ENCODE peak calls at places on chromosomes 4 and X, in four cellular contexts. L, U, X and P are unnamed samples.

GRCh38 chrX:66728818-66729271 is 90.0 kb upstream of the EDA2R start:
- DNase-seq in L (peak; percentile 13), U (peak; percentile 66), X (peak; percentile 39), P (peak; percentile 54)

GRCh38 chr4:185893500-185893899 is 81.5 kb upstream of the SORBS2 start:
- DNase-seq in L (no peak), U (no peak), X (no peak), P (no peak)

GRCh38 chr4:146367347-146367746 is 153.0 kb downstream of the REELD1 start:
- DNase-seq in L (no peak), U (no peak), X (no peak), P (no peak)

GRCh38 chr4:183430317-183430986 is 14.0 kb upstream of the CDKN2AIP start:
- DNase-seq in L (no peak), U (no peak), X (peak; percentile 37), P (no peak)

GRCh38 chrX:56000729-56001128 is 231.4 kb upstream of the KLF8 start:
- DNase-seq in L (no peak), U (no peak), X (no peak), P (no peak)

GRCh38 chr4:71230258-71230594 is 108.6 kb upstream of the SLC4A4 start:
- DNase-seq in L (no peak), U (no peak), X (no peak), P (peak; percentile 44)

GRCh38 chr4:111556141-111556781 is 589.0 kb upstream of the FAM241A start:
- DNase-seq in L (no peak), U (no peak), X (no peak), P (no peak)

GRCh38 chrX:1093586-1094538 is 118.6 kb downstream of the CRLF2 start:
- DNase-seq in L (no peak), U (no peak), X (no peak), P (no peak)

GRCh38 chr4:38832624-38833528 is 23.7 kb downstream of the TLR6 start:
- DNase-seq in L (no peak), U (no peak), X (no peak), P (no peak)

GRCh38 chr4:80097395-80098177 is 24.6 kb upstream of the ANTXR2 start:
- DNase-seq in L (no peak), U (no peak), X (peak; percentile 65), P (no peak)

GRCh38 chrX:11770320-11770719 is 12.3 kb downstream of the MSL3 start:
- DNase-seq in L (no peak), U (no peak), X (peak; percentile 51), P (peak; percentile 33)

GRCh38 chr4:103786014-103786413 is 66.2 kb upstream of the TACR3 start:
- DNase-seq in L (no peak), U (no peak), X (peak; percentile 40), P (peak; percentile 46)

GRCh38 chrX:118872102-118872566 is 48.5 kb downstream of the ZCCHC12 start:
- DNase-seq in L (no peak), U (no peak), X (no peak), P (peak; percentile 5)

GRCh38 chrX:116726806-116727205 is 264.0 kb upstream of the CT83 start:
- DNase-seq in L (no peak), U (no peak), X (no peak), P (no peak)

GRCh38 chr4:62460329-62460728 is 1260.2 kb downstream of the ADGRL3 start:
- DNase-seq in L (no peak), U (no peak), X (no peak), P (no peak)

GRCh38 chr4:109174224-109174953 is 128.1 kb downstream of the COL25A1 start:
- DNase-seq in L (no peak), U (no peak), X (no peak), P (no peak)

GRCh38 chr4:34010703-34011102 is 2233.6 kb downstream of the ARAP2 start:
- DNase-seq in L (no peak), U (no peak), X (no peak), P (no peak)

GRCh38 chrX:78886550-78886949 is 58.6 kb upstream of the P2RY10 start:
- DNase-seq in L (no peak), U (no peak), X (no peak), P (peak; percentile 0)

GRCh38 chr4:110197421-110198398 is 705 bp downstream of the ELOVL6 start:
- DNase-seq in L (peak; percentile 27), U (peak; percentile 68), X (peak; percentile 59), P (no peak)

GRCh38 chr4:40152642-40153041 is 44.2 kb upstream of the RHOH start:
- DNase-seq in L (no peak), U (no peak), X (no peak), P (no peak)

GRCh38 chr4:140943887-140944515 is 187.8 kb upstream of the TBC1D9 start:
- DNase-seq in L (no peak), U (no peak), X (no peak), P (no peak)

GRCh38 chrX:38754102-38754790 is 47.0 kb upstream of the MID1IP1 start:
- DNase-seq in L (no peak), U (no peak), X (peak; percentile 62), P (peak; percentile 52)

GRCh38 chr4:99943904-99944437 is 2.4 kb downstream of the DNAJB14 start:
- DNase-seq in L (no peak), U (no peak), X (no peak), P (no peak)

GRCh38 chrX:20595928-20596550 is 329.3 kb upstream of the RPS6KA3 start:
- DNase-seq in L (no peak), U (no peak), X (no peak), P (peak; percentile 25)

GRCh38 chr4:14831447-14831846 is 170.8 kb upstream of the CPEB2 start:
- DNase-seq in L (no peak), U (no peak), X (no peak), P (peak; percentile 32)

GRCh38 chrX:9635805-9636204 is 129.8 kb downstream of the GPR143 start:
- DNase-seq in L (no peak), U (no peak), X (no peak), P (no peak)

GRCh38 chr4:6959261-6959660 is 49.6 kb downstream of the TBC1D14 start:
- DNase-seq in L (no peak), U (no peak), X (no peak), P (no peak)

GRCh38 chrX:10077425-10078188 is 79.2 kb upstream of the CLCN4 start:
- DNase-seq in L (no peak), U (no peak), X (no peak), P (peak; percentile 81)

GRCh38 chrX:104183685-104184084 is 17.4 kb downstream of the FAM199X start:
- DNase-seq in L (no peak), U (no peak), X (no peak), P (no peak)

GRCh38 chrX:72273718-72274117 is 3.3 kb downstream of the RPS4X start:
- DNase-seq in L (no peak), U (no peak), X (no peak), P (no peak)

GRCh38 chr4:3836041-3836801 is 70.0 kb downstream of the ADRA2C start:
- DNase-seq in L (no peak), U (no peak), X (no peak), P (no peak)

DNA sequence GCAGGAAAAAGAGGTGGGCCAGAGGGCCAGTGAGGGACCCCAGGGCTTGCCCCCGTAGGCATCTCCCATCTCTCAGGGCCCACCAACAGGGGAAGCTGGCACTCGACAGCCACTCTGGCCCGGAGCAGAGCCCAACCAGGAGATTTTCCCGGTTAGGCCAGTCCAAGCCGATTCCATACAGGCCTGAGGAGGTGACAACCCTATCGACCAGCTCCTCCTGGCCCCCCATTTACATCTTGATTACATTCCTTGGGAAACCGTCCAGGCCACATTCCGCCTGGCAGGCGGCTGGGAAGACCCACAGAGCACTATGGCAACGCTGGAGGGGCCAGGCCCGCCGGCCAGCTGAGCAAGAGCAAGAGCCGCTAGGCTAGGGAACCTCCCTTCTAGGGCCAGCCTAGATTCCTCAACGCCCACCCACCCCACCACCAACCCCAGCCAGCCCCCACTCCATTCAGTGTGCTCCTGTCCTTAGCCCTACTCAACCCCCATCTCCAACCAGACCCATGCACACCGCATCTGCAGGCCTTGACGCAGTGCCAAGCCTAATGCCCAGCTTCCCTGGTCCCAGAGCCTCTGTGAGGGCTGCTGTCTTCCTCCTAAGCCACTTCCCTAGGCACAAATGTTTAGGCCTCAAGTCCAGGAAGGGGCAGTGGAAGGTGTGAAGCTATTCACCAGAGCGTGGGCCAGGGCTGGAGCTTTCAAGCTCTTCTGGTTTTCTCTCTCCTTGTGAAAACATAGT is 161.2 kb downstream of the EFNB1 start:
- DNase-seq in L (peak; percentile 25), U (no peak), X (peak; percentile 44), P (no peak)
- TF ChIP-seq CTCF in L (no peak), U (no peak), X (no peak), P (no peak)

GRCh38 chr4:54231419-54232150 is 2.5 kb downstream of the PDGFRA start:
- DNase-seq in L (peak; percentile 74), U (no peak), X (no peak), P (no peak)

GRCh38 chr4:54228064-54228527 is 997 bp upstream of the PDGFRA start:
- DNase-seq in L (peak; percentile 79), U (peak; percentile 80), X (no peak), P (peak; percentile 46)

GRCh38 chr4:54230479-54231418 is 1.7 kb downstream of the PDGFRA start:
- DNase-seq in L (peak; percentile 46), U (no peak), X (no peak), P (no peak)

GRCh38 chr4:54228563-54229501 is at the start of gene PDGFRA:
- DNase-seq in L (peak; percentile 58), U (no peak), X (no peak), P (no peak)

DNA sequence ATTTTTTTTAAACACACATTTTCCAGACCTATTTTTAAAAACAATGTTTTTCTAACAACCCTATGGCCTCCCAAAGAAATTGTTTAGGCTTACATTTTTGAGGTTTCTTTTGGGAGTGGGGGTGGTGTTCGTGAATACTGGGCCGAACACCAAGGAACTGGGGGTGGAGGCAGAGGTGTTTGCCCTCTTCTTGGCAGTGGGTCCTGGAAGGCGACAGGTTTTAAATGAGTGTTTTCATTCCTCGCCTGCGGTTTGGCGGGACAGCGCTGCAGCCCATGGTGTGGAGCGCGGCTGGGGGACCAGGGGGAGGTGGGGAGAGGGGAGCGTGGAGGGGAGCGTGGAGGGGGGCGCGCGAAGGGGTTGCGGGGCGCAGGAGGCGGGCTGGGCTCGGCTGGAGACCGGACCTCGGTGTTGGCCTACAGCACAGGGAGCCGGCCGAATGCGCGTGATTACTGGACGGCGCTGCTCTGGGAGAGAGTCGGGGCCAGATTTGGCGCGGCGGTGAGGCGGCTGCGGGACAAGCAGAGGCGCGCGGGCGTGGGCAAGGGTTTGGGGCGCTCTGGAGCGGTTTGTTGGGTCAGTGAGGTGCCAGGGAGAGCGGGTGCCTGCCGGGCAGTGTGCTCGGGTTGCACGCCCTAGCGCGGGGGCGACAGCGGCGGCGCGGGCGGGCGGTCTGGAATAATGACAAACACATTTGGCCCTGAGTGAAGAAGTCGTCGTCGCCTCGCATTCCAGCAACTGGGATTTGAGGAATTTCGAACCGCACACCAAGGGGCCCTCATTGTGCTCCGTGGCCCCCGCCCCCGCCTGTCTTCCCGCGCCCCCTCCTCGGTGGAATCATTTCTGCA is 762 bp downstream of the PDGFRA start:
- DNase-seq in L (peak; percentile 27), U (no peak), X (no peak), P (no peak)
- H3K4me3 ChIP-seq in L (peak overlapping the region; percentile 65), U (peak overlapping the region; percentile 55), X (no peak overlapping the region), P (no peak overlapping the region)

GRCh38 chr4:85416094-85416493 is 58.9 kb upstream of the ARHGAP24 start:
- DNase-seq in L (no peak), U (no peak), X (no peak), P (peak; percentile 52)
- H3K27me3 ChIP-seq in L (no peaks in the 10 kb centered on the region), U (no peaks in the 10 kb centered on the region), X (no peaks in the 10 kb centered on the region), P (no peaks in the 10 kb centered on the region)

GRCh38 chrX:30679369-30679768 is 26.1 kb downstream of the GK start:
- DNase-seq in L (no peak), U (no peak), X (no peak), P (no peak)

GRCh38 chrX:30668581-30668980 is 15.4 kb downstream of the GK start:
- DNase-seq in L (no peak), U (no peak), X (no peak), P (no peak)

GRCh38 chrX:30674799-30675198 is 21.6 kb downstream of the GK start:
- DNase-seq in L (no peak), U (no peak), X (no peak), P (no peak)

GRCh38 chrX:30673405-30673804 is 20.2 kb downstream of the GK start:
- DNase-seq in L (no peak), U (no peak), X (no peak), P (no peak)

GRCh38 chrX:30673884-30674598 is 20.8 kb downstream of the GK start:
- DNase-seq in L (no peak), U (no peak), X (no peak), P (no peak)
- TF ChIP-seq CTCF in L (no peak), U (no peak), X (no peak), P (no peak)